ENCODE peak calls at places on chromosomes 7 and 10, in nine cellular contexts. M is Caco-2, O is kidney epithelial cell, F is AG10803, I is astrocyte of the spinal cord, Z is HFF-Myc, T is astrocyte, L is psoas muscle, P is PC-3. D is an unnamed sample.

GRCh38 chr7:128841961-128842673 is 11.9 kb downstream of the FLNC start:
- DNase-seq in I (no peak), Z (no peak), L (peak), T (peak), P (peak), O (no peak), M (peak), F (peak), D (no peak)

GRCh38 chr7:121019018-121019417 is 30.5 kb downstream of the CPED1 start:
- DNase-seq in I (peak), O (no peak), M (no peak), L (no peak), T (peak), F (peak), P (no peak), Z (no peak), D (no peak)

GRCh38 chr10:10056958-10057357 is 960.7 kb upstream of the CELF2 start:
- DNase-seq in P (no peak), O (no peak), Z (no peak), T (no peak), L (no peak), M (no peak), I (no peak), F (no peak), D (no peak)

GRCh38 chr7:120950026-120950538 is 495 bp upstream of the ING3 start:
- DNase-seq in Z (no peak), M (no peak), I (no peak), L (no peak), O (no peak), P (no peak), F (no peak), T (no peak), D (no peak)

GRCh38 chr7:157625973-157626790 is 289.4 kb downstream of the DNAJB6 start:
- DNase-seq in O (no peak), Z (no peak), T (no peak), I (no peak), M (no peak), P (no peak), L (no peak), F (no peak), D (no peak)

GRCh38 chr7:28408105-28408973 is 4.0 kb upstream of the CREB5 start:
- DNase-seq in T (no peak), M (no peak), F (no peak), P (no peak), Z (no peak), L (peak), I (no peak), O (no peak), D (no peak)

GRCh38 chr7:82445226-82445625 is 1.6 kb upstream of the CACNA2D1 start:
- DNase-seq in M (no peak), P (no peak), F (no peak), I (no peak), O (no peak), T (no peak), Z (no peak), L (no peak), D (no peak)

GRCh38 chr10:5512881-5513698 is 11.7 kb upstream of the CALML3 start:
- DNase-seq in Z (no peak), O (no peak), I (no peak), L (peak), M (no peak), P (no peak), F (peak), T (no peak), D (no peak)

GRCh38 chr7:135879238-135879637 is 97.9 kb downstream of the MTPN start:
- DNase-seq in T (peak), M (no peak), I (peak), P (peak), Z (no peak), F (peak), O (no peak), L (no peak), D (no peak)

GRCh38 chr10:97923476-97923875 is 73.8 kb downstream of the GOLGA7B start:
- DNase-seq in L (no peak), O (no peak), M (no peak), Z (no peak), P (no peak), F (no peak), I (no peak), T (no peak), D (no peak)

GRCh38 chr7:44063547-44063893 is 1.8 kb downstream of the PGAM2 start:
- DNase-seq in F (no peak), I (no peak), P (no peak), Z (no peak), L (peak), O (no peak), M (no peak), T (no peak), D (no peak)

GRCh38 chr10:111344804-111345203 is 268.0 kb downstream of the ADRA2A start:
- DNase-seq in P (no peak), T (no peak), Z (no peak), F (peak), L (no peak), I (no peak), O (no peak), M (no peak), D (no peak)
- TF ChIP-seq CTCF in P (no peak), T (peak), Z (no peak), F (peak), L (no peak), I (no peak), O (peak), M (no peak), D (no peak)

DNA sequence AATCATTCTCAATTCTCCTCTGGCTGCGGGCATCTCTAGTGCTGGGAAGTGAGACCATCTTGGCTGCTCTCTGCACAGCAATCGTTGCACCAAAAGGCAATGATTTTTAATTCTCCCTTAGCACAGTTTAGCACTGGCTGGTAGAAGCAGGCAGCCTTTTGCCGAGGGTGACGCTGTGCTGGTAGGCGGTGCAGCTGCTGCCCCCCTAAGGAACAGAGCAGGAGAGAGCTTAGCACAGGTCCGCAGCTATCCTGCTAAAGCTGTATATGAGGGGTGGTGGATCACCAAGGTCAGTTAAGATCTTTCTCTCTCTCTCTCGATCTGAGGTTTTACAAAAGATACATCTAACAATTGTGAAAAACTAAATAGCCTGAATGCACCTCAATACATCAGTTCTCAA is 390.1 kb downstream of the GATA3 start:
- DNase-seq in F (no peak), M (peak), P (peak), Z (no peak), L (no peak), I (no peak), O (no peak), T (peak), D (no peak)
- H3K4me3 ChIP-seq in F (no peak), M (no peak), P (no peak), Z (no peak), L (no peak), I (no peak), O (no peak), T (no peak), D (no peak)

DNA sequence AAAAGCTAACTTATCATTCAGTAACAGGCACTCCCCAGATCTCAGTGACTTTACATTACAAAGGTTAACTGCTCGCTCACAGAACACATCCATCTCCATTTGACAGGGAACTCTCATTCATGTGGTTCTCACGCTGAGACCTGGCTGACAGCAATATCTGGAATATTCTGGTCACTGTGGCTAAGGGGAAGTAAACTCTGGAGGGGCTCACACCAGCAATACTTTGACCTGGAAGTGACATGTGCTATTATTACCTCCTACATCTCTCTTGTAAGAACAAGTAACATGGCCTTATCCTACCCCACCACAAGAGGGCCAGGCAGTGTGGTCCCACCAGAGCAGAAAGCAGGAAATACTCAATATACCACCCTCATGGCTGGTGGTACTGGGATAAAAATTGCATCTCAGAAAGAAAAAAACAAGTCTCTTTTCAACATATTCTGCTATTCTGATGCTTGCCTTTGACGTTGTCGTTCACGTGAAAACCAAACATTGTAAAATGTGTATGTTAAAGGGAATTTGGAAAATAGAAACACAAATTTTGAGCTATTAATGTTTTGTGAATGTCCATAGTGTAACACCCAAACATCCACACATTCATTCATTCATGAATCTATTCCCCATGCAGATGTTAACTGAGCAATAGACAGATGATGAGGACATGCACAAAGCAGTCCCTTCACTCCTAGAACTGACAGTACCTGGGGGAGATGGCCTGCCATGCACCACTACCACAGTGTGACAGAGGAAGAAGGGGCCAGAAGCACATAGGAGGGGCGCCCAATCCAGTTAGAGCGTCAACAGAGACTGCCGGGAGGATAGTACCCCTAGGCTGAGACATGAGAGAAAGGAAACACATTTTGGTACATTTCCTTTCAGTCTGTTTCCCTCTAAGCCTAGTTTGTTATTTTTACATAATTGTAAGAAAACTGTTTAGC is 166.0 kb upstream of the SP4 start:
- DNase-seq in P (peak), F (peak), M (peak), T (peak), O (no peak), Z (no peak), L (no peak), I (peak), D (no peak)
- TF ChIP-seq CTCF in P (peak), F (peak), M (peak), T (peak), O (peak), Z (peak), L (peak), I (peak), D (peak)

GRCh38 chr10:3242251-3242650 is 69.7 kb upstream of the PITRM1 start:
- DNase-seq in O (no peak), T (no peak), L (no peak), F (no peak), I (no peak), M (no peak), Z (no peak), P (no peak), D (no peak)

GRCh38 chr10:3239066-3239919 is 66.7 kb upstream of the PITRM1 start:
- DNase-seq in I (peak), L (peak), Z (peak), F (peak), T (no peak), M (peak), O (no peak), P (peak), D (no peak)

GRCh38 chr10:3238115-3238871 is 65.7 kb upstream of the PITRM1 start:
- DNase-seq in M (no peak), O (no peak), P (no peak), F (no peak), Z (no peak), I (no peak), L (no peak), T (no peak), D (no peak)

GRCh38 chr10:3239920-3240909 is 67.6 kb upstream of the PITRM1 start:
- DNase-seq in F (no peak), T (no peak), P (no peak), L (no peak), Z (no peak), I (no peak), O (no peak), M (no peak), D (no peak)

DNA sequence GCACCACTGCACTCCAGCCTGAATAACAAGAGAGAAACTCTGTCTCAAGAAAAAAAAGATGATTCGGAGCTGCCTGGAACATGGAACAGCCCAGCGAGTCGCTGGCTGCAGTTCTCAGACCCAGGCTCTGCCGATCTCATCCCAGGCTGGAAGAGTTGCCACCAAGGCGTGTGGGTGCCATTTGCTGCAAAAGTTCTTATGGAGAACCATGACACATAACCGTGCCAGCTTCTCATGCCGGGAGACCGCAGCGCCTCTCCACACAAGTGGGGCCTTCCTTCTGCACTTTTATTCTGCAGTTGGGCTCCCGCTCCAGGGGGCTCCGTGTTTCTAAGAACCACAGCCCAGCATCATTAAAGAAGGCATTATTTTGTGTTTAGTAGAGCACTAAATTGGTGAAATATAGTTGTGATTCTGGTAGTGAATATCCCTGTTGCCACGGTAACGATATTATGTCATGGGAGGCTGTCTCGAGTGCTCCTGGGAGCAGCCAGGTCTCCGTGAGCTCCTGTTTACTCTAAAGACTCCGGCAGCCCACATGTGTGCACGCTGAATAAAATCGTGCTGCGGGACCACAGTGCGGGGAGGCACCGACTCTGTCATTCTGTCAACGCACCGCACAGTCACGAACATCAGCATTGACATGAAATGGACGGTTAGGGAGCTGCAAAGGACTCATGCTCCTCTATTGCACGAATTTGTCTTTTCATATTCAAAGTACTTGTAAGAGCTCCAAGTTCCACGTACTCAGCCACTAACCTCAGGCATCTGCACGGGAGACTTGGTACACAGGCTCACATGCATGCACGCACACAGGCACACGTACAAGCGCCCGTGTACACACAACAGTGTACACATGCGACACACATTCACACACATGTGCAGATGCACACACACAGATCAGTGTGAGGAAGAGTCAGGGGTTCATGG is 68.8 kb upstream of the PITRM1 start:
- DNase-seq in T (peak), P (no peak), L (no peak), O (no peak), M (no peak), Z (no peak), I (peak), F (no peak), D (no peak)
- H3K4me3 ChIP-seq in T (no peak), P (no peak), L (no peak), O (no peak), M (no peak), Z (no peak), I (no peak), F (no peak), D (no peak)